ENCODE peak calls at places on chromosome 21, in five cellular contexts. D is choroid plexus epithelial cell, H is cardiac fibroblast, S is left lung, B is progenitor cell of endocrine pancreas. G is an unnamed sample.

GRCh38 chr21:44727757-44728156 is 16.4 kb upstream of the TSPEAR start:
- DNase-seq in S (no peak), H (no peak), D (no peak), B (no peak), G (no peak)

GRCh38 chr21:45997495-45998275 is 16.1 kb downstream of the COL6A1 start:
- DNase-seq in S (peak; percentile 29), D (no peak), H (no peak), B (no peak), G (no peak)

GRCh38 chr21:45078877-45079281 is 4.5 kb downstream of the ADARB1 start:
- DNase-seq in B (no peak), H (peak; percentile 87), D (peak; percentile 90), S (no peak), G (peak; percentile 82)

GRCh38 chr21:25997788-25998611 is 172.6 kb downstream of the APP start:
- DNase-seq in S (no peak), B (peak; percentile 31), H (no peak), D (no peak), G (no peak)

GRCh38 chr21:25735895-25736597 is 1.3 kb downstream of the GABPA start:
- DNase-seq in B (no peak), S (no peak), H (peak; percentile 34), D (peak; percentile 56), G (peak; percentile 12)

GRCh38 chr21:40732243-40732642 is 114.7 kb downstream of the DSCAM start:
- DNase-seq in D (no peak), S (no peak), B (no peak), H (no peak), G (no peak)

GRCh38 chr21:35111531-35111930 is 62.4 kb upstream of the RUNX1 start:
- DNase-seq in H (no peak), D (no peak), S (no peak), B (no peak), G (peak; percentile 53)

GRCh38 chr21:46393941-46394818 is 64.5 kb upstream of the DIP2A start:
- DNase-seq in D (peak; percentile 6), H (no peak), B (no peak), S (no peak), G (no peak)

GRCh38 chr21:15034126-15034848 is 30.5 kb downstream of the NRIP1 start:
- DNase-seq in B (no peak), H (peak; percentile 53), S (no peak), D (peak; percentile 67), G (peak; percentile 11)

GRCh38 chr21:34201441-34201838 is 128.1 kb downstream of the MRPS6 start:
- DNase-seq in B (no peak), D (no peak), H (no peak), S (no peak), G (no peak)

GRCh38 chr21:44630440-44630839 is 3.5 kb downstream of the KRTAP10-9 start:
- DNase-seq in D (no peak), H (no peak), S (no peak), B (no peak), G (no peak)

GRCh38 chr21:37800122-37800455 is 116.2 kb downstream of the KCNJ6 start:
- DNase-seq in B (no peak), S (no peak), D (no peak), H (peak; percentile 10), G (no peak)

GRCh38 chr21:14120091-14120734 is 90.5 kb downstream of the LIPI start:
- DNase-seq in H (no peak), D (peak; percentile 43), B (no peak), S (no peak), G (peak; percentile 66)

GRCh38 chr21:46028547-46029200 is 47.1 kb downstream of the COL6A1 start:
- DNase-seq in S (no peak), B (no peak), D (peak; percentile 42), H (no peak), G (no peak)

GRCh38 chr21:17391811-17392340 is 121.0 kb upstream of the CXADR start:
- DNase-seq in H (no peak), S (no peak), B (no peak), D (no peak), G (peak; percentile 48)

GRCh38 chr21:45350206-45350854 is 54.6 kb upstream of the COL18A1 start:
- DNase-seq in H (no peak), S (no peak), D (no peak), B (no peak), G (no peak)

GRCh38 chr21:38806942-38807284 is 1.2 kb downstream of the ETS2 start:
- DNase-seq in S (no peak), D (peak; percentile 45), B (no peak), H (no peak), G (no peak)

GRCh38 chr21:10273196-10273595 is 248.2 kb upstream of the TPTE start:
- DNase-seq in H (peak; percentile 39), D (no peak), B (no peak), S (no peak), G (no peak)

GRCh38 chr21:17725339-17725738 is 93.8 kb downstream of the C21orf91 start:
- DNase-seq in S (no peak), D (no peak), H (no peak), B (no peak), G (no peak)

GRCh38 chr21:35048706-35049617 is at the start of gene RUNX1:
- DNase-seq in H (peak; percentile 59), D (peak; percentile 75), S (peak; percentile 70), B (no peak), G (peak; percentile 55)

GRCh38 chr21:27024971-27025370 is 58.1 kb upstream of the ADAMTS5 start:
- DNase-seq in S (no peak), H (no peak), B (no peak), D (peak; percentile 16), G (no peak)

GRCh38 chr21:46154155-46154954 is 1.0 kb downstream of the FTCD start:
- DNase-seq in D (no peak), B (no peak), H (no peak), S (peak; percentile 30), G (no peak)

GRCh38 chr21:44766818-44767354 is 34.7 kb downstream of the UBE2G2 start:
- DNase-seq in D (no peak), H (no peak), S (no peak), B (no peak), G (no peak)

GRCh38 chr21:43984905-43985689 is 27.0 kb upstream of the TRAPPC10 start:
- DNase-seq in B (no peak), H (no peak), S (no peak), D (peak; percentile 40), G (no peak)

GRCh38 chr21:44846485-44847260 is 26.8 kb downstream of the PTTG1IP start:
- DNase-seq in D (no peak), B (no peak), S (peak; percentile 70), H (peak; percentile 56), G (no peak)

GRCh38 chr21:14383596-14384210 is 757 bp upstream of the HSPA13 start:
- DNase-seq in B (no peak), S (no peak), H (peak; percentile 52), D (no peak), G (no peak)

GRCh38 chr21:25733859-25734653 is 648 bp downstream of the ATP5PF start:
- DNase-seq in D (peak; percentile 64), H (peak; percentile 28), B (no peak), S (no peak), G (peak; percentile 28)

GRCh38 chr21:26041441-26042180 is 129.0 kb downstream of the APP start:
- DNase-seq in B (no peak), D (peak; percentile 56), H (peak; percentile 34), S (no peak), G (peak; percentile 76)

GRCh38 chr21:44551290-44552015 is at the start of gene KRTAP10-2:
- DNase-seq in B (peak; percentile 8), H (no peak), D (no peak), S (no peak), G (no peak)

GRCh38 chr21:15839601-15840000 is 109.8 kb downstream of the USP25 start:
- DNase-seq in S (no peak), B (no peak), D (no peak), H (no peak), G (no peak)

GRCh38 chr21:44710294-44710665 is 1.1 kb downstream of the TSPEAR start:
- DNase-seq in D (no peak), S (no peak), H (no peak), B (no peak), G (no peak)

GRCh38 chr21:44649701-44650100 is 3.5 kb downstream of the KRTAP10-11 start:
- DNase-seq in S (no peak), B (no peak), D (no peak), H (no peak), G (no peak)

GRCh38 chr21:38848187-38848609 is 42.5 kb downstream of the ETS2 start:
- DNase-seq in D (peak; percentile 42), B (no peak), H (peak; percentile 95), S (no peak), G (no peak)

GRCh38 chr21:42513985-42514882 is 582 bp downstream of the SLC37A1 start:
- DNase-seq in H (no peak), D (no peak), S (peak; percentile 69), B (peak; percentile 41), G (peak; percentile 39)
- TF ChIP-seq CTCF in H (no peak), D (no peak), S (no peak), B (no peak), G (no peak)

DNA sequence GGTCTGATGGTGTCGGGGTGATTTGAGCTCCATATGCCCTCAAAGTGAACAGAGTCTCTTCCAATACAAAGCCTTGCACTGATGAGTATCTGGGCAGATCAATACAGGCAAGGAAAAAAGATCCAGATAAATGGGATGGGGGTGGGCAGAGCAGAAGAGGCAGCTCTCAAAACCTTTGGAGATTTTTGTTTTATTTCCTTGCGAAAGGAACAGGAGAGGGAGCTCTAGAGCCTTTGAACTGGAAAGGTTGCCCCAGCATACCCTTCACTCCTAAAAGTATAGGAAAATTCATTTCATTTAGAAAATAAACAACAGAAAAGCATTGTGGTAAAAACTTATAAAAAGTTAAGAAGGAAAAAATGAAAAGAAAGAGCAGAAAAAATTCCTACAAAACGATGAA is 31.4 kb upstream of the OLIG2 start:
- DNase-seq in D (peak; percentile 52), B (no peak), H (peak; percentile 53), S (no peak), G (peak; percentile 40)
- TF ChIP-seq CTCF in D (peak; percentile 74), B (peak; percentile 48), H (peak; percentile 53), S (no peak), G (peak; percentile 56)

GRCh38 chr21:42661688-42662429 is 8.4 kb downstream of the PDE9A start:
- DNase-seq in S (no peak), D (no peak), H (no peak), B (no peak), G (no peak)

GRCh38 chr21:42664614-42665013 is 11.2 kb downstream of the PDE9A start:
- DNase-seq in S (no peak), D (no peak), H (no peak), B (no peak), G (no peak)

GRCh38 chr21:42662430-42663199 is 9.2 kb downstream of the PDE9A start:
- DNase-seq in S (no peak), B (no peak), D (no peak), H (no peak), G (no peak)

GRCh38 chr21:42663860-42664535 is 10.6 kb downstream of the PDE9A start:
- DNase-seq in H (no peak), B (no peak), D (no peak), S (no peak), G (no peak)

DNA sequence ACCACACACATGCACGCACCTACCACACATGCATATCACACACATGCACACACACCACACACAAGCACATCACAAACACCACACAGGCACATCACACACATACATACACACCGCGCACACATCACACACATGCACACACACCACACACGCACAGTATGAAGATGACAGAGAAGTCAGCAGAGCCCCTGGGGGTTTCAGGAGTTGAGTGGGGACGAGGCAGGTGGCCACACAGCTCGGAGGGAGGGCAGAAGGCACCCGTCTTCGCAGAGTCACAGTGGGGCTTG is 9.7 kb downstream of the PDE9A start:
- DNase-seq in S (no peak), B (no peak), H (no peak), D (no peak), G (no peak)
- TF ChIP-seq CTCF in S (no peak), B (no peak), H (no peak), D (no peak), G (no peak)

GRCh38 chr21:31888936-31889371 is 16.1 kb downstream of the HUNK start:
- DNase-seq in S (no peak), H (no peak), B (no peak), D (no peak), G (peak; percentile 20)
- TF ChIP-seq CTCF in S (no peak), H (no peak), B (no peak), D (no peak), G (no peak)